ENCODE peak calls at places on chromosomes 16 and 17, in nine cellular contexts. B is sigmoid colon, A is IMR-90, N is fibroblast of mammary gland, F is cardiac fibroblast, J is heart left ventricle, R is astrocyte of the spinal cord, S is A673, E is tibial artery. U is an unnamed sample.

GRCh38 chr16:47524007-47524405 is 62.9 kb downstream of the PHKB start:
- DNase-seq in B (no peak), A (no peak), N (no peak), F (no peak), J (no peak), R (no peak), S (no peak), E (no peak), U (no peak)

GRCh38 chr17:82302991-82303943 is 14.1 kb downstream of the CD7 start:
- DNase-seq in B (no peak), A (no peak), N (no peak), F (no peak), J (no peak), R (no peak), S (no peak), E (no peak), U (no peak)

GRCh38 chr17:58337126-58337599 is 8.6 kb upstream of the TSPOAP1 start:
- DNase-seq in B (no peak), A (peak), N (no peak), F (no peak), J (no peak), R (no peak), S (no peak), E (no peak), U (no peak)

GRCh38 chr16:30740364-30741251 is 7.6 kb upstream of the PHKG2 start:
- DNase-seq in B (peak), A (peak), N (peak), F (peak), J (peak), R (peak), S (no peak), E (peak), U (peak)

GRCh38 chr16:88593489-88593888 is 23.3 kb downstream of the ZC3H18 start:
- DNase-seq in B (no peak), A (no peak), N (no peak), F (no peak), J (peak), R (no peak), S (no peak), E (no peak), U (no peak)

GRCh38 chr17:4903051-4903818 is at the start of gene CHRNE:
- DNase-seq in B (peak), A (peak), N (peak), F (peak), J (peak), R (peak), S (peak), E (peak), U (peak)

GRCh38 chr17:58492238-58493121 is 4.3 kb upstream of the HSF5 start:
- DNase-seq in B (no peak), A (no peak), N (no peak), F (no peak), J (no peak), R (no peak), S (no peak), E (no peak), U (no peak)

GRCh38 chr16:46897471-46897870 is 13.3 kb downstream of the GPT2 start:
- DNase-seq in B (no peak), A (no peak), N (no peak), F (no peak), J (no peak), R (no peak), S (no peak), E (no peak), U (no peak)

GRCh38 chr17:73160980-73161630 is 3.7 kb upstream of the SSTR2 start:
- DNase-seq in B (no peak), A (no peak), N (no peak), F (no peak), J (no peak), R (no peak), S (no peak), E (no peak), U (no peak)

GRCh38 chr17:81125573-81126081 is 39.7 kb upstream of the PVALEF start:
- DNase-seq in B (no peak), A (no peak), N (no peak), F (peak), J (no peak), R (no peak), S (no peak), E (no peak), U (no peak)

GRCh38 chr16:18050234-18050633 is 286.3 kb downstream of the NPIPA8 start:
- DNase-seq in B (no peak), A (no peak), N (no peak), F (no peak), J (no peak), R (no peak), S (no peak), E (no peak), U (no peak)

GRCh38 chr16:77496934-77497333 is 62.1 kb upstream of the ADAMTS18 start:
- DNase-seq in B (no peak), A (no peak), N (no peak), F (peak), J (no peak), R (no peak), S (no peak), E (no peak), U (no peak)

GRCh38 chr17:27945333-27945616 is 52.1 kb upstream of the LYRM9 start:
- DNase-seq in B (no peak), A (no peak), N (no peak), F (no peak), J (no peak), R (no peak), S (no peak), E (no peak), U (no peak)

GRCh38 chr16:59605706-59606105 is 871.6 kb upstream of the GOT2 start:
- DNase-seq in B (no peak), A (no peak), N (no peak), F (peak), J (no peak), R (no peak), S (no peak), E (no peak), U (no peak)

GRCh38 chr17:33868899-33869298 is 386.2 kb upstream of the CCL2 start:
- DNase-seq in B (no peak), A (no peak), N (no peak), F (no peak), J (no peak), R (no peak), S (no peak), E (no peak), U (no peak)

GRCh38 chr17:31571124-31571892 is 179.8 kb downstream of the RAB11FIP4 start:
- DNase-seq in B (peak), A (peak), N (peak), F (peak), J (peak), R (peak), S (no peak), E (peak), U (peak)

GRCh38 chr17:43661699-43662431 is at the start of gene MEOX1:
- DNase-seq in B (no peak), A (peak), N (peak), F (peak), J (peak), R (peak), S (peak), E (no peak), U (peak)

DNA sequence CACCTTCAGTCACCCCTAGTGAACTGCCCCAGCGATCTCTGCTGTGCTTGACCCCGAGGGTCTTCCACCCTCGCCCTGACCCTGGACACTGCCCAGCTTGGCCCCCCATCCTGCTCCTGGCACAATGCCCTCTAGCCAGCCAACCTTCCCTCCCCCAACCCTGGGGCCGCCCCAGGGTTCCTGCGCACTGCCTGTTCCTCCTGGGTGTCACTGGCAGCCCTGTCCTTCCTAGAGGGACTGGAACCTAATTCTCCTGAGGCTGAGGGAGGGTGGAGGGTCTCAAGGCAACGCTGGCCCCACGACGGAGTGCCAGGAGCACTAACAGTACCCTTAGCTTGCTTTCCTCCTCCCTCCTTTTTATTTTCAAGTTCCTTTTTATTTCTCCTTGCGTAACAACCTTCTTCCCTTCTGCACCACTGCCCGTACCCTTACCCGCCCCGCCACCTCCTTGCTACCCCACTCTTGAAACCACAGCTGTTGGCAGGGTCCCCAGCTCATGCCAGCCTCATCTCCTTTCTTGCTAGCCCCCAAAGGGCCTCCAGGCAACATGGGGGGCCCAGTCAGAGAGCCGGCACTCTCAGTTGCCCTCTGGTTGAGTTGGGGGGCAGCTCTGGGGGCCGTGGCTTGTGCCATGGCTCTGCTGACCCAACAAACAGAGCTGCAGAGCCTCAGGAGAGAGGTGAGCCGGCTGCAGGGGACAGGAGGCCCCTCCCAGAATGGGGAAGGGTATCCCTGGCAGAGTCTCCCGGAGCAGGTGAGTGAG is at the start of gene TNFSF13:
- DNase-seq in B (peak), A (no peak), N (no peak), F (no peak), J (no peak), R (no peak), S (no peak), E (peak), U (no peak)
- TF ChIP-seq CTCF in B (no peak), A (no peak), N (no peak), F (no peak), J (no peak), R (no peak), S (no peak), E (no peak), U (no peak)

GRCh38 chr17:39629494-39629880 is 2.7 kb downstream of the PPP1R1B start:
- DNase-seq in B (no peak), A (no peak), N (no peak), F (no peak), J (no peak), R (no peak), S (no peak), E (no peak), U (no peak)
- H3K4me3 ChIP-seq in B (no peak), A (no peak), N (no peak), F (no peak), J (no peak), R (no peak), S (no peak), E (no peak), U (no peak)

DNA sequence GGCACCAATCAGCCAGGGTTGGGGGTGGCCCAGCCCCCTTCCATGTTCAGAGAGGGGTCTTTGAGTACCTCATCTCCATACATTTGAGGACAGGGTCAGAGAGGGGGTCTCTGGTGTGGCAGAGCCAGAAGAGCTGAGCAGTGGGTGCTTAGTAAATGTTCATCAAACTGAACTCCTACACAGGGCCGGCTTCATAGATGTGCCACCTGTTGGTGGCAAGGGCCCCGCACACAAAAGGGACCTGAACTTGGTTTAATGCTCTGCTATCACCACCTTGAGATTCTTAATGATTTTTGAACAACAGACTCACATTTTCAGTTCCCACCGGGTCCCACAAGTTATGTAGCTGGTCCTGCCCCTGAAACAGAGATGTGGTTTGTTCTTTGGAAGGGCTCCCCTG is 9.0 kb upstream of the C1QL1 start:
- DNase-seq in B (no peak), A (no peak), N (no peak), F (no peak), J (no peak), R (no peak), S (no peak), E (no peak), U (no peak)
- TF ChIP-seq CTCF in B (no peak), A (no peak), N (no peak), F (no peak), J (no peak), R (no peak), S (no peak), E (no peak), U (no peak)

GRCh38 chr17:72122336-72122667 is 1.5 kb downstream of the SOX9 start:
- DNase-seq in B (no peak), A (no peak), N (no peak), F (no peak), J (no peak), R (peak), S (no peak), E (no peak), U (no peak)
- H3K4me3 ChIP-seq in B (peak), A (peak), N (peak), F (peak), J (peak), R (peak), S (peak), E (peak), U (peak)